ENCODE peak calls at places on chromosomes 11 and 22, in eight cellular contexts. I, D, W, C, H, X, S and K are unnamed samples.

GRCh38 chr11:28757725-28758515 is 649.7 kb downstream of the METTL15 start:
- DNase-seq in I (no peak), D (no peak), W (no peak), C (no peak), H (no peak), X (no peak), S (peak; percentile 95), K (no peak)

GRCh38 chr22:39967103-39967829 is 7.1 kb downstream of the TMA7B start:
- DNase-seq in I (no peak), D (no peak), W (no peak), C (no peak), H (no peak), X (no peak), S (peak; percentile 33), K (no peak)

GRCh38 chr11:27401280-27401679 is 38.3 kb upstream of the CCDC34 start:
- DNase-seq in I (no peak), D (no peak), W (no peak), C (no peak), H (no peak), X (no peak), S (peak; percentile 66), K (no peak)

GRCh38 chr22:31230871-31231621 is 18.9 kb downstream of the LIMK2 start:
- DNase-seq in I (no peak), D (peak; percentile 57), W (peak; percentile 43), C (peak; percentile 46), H (peak; percentile 68), X (no peak), S (peak; percentile 42), K (peak; percentile 68)

GRCh38 chr22:36221799-36222751 is 17.3 kb downstream of the APOL2 start:
- DNase-seq in I (no peak), D (peak; percentile 51), W (peak; percentile 54), C (no peak), H (peak; percentile 68), X (no peak), S (peak; percentile 46), K (peak; percentile 50)

GRCh38 chr11:1117970-1118369 is 39.8 kb upstream of the MUC5AC start:
- DNase-seq in I (peak; percentile 38), D (no peak), W (no peak), C (no peak), H (no peak), X (no peak), S (no peak), K (no peak)

GRCh38 chr22:46352276-46352675 is 16.8 kb downstream of the TRMU start:
- DNase-seq in I (no peak), D (no peak), W (no peak), C (no peak), H (no peak), X (no peak), S (no peak), K (no peak)

GRCh38 chr11:68313574-68314202 is 1.3 kb downstream of the LRP5 start:
- DNase-seq in I (no peak), D (no peak), W (no peak), C (no peak), H (no peak), X (no peak), S (peak; percentile 33), K (no peak)

GRCh38 chr22:22883090-22883727 is 4.4 kb upstream of the IGLL5 start:
- DNase-seq in I (no peak), D (no peak), W (no peak), C (no peak), H (no peak), X (no peak), S (no peak), K (no peak)

GRCh38 chr11:18594999-18595749 is 4.4 kb upstream of the MISFA start:
- DNase-seq in I (no peak), D (no peak), W (no peak), C (no peak), H (no peak), X (no peak), S (peak; percentile 12), K (no peak)

GRCh38 chr11:72724851-72725730 is 27.1 kb downstream of the ARAP1 start:
- DNase-seq in I (no peak), D (peak; percentile 78), W (peak; percentile 83), C (peak; percentile 68), H (peak; percentile 81), X (no peak), S (peak; percentile 95), K (peak; percentile 77)

GRCh38 chr22:47088480-47089145 is 326.2 kb downstream of the TBC1D22A start:
- DNase-seq in I (no peak), D (no peak), W (no peak), C (no peak), H (no peak), X (no peak), S (no peak), K (no peak)

GRCh38 chr11:2902784-2903671 is 17.5 kb upstream of the CDKN1C start:
- DNase-seq in I (peak; percentile 89), D (no peak), W (no peak), C (no peak), H (peak; percentile 66), X (no peak), S (no peak), K (no peak)
- H3K4me1 ChIP-seq in I (peaks cover 16% of the 10 kb centered on the region), D (peaks cover 49% of the 10 kb centered on the region), W (no peaks in the 10 kb centered on the region), C (no peaks in the 10 kb centered on the region), H (peaks cover 55% of the 10 kb centered on the region), X (peaks cover 52% of the 10 kb centered on the region), S (peaks cover 45% of the 10 kb centered on the region), K (peaks cover 14% of the 10 kb centered on the region)

GRCh38 chr22:48517039-48518030 is 1310.3 kb downstream of the BRD1 start:
- DNase-seq in I (no peak), D (no peak), W (no peak), C (no peak), H (no peak), X (no peak), S (no peak), K (no peak)
- TF ChIP-seq CTCF in I (peak; percentile 7), D (no peak), W (no peak), C (no peak), H (no peak), X (no peak), S (no peak), K (no peak)

GRCh38 chr11:128488471-128488870 is 98.9 kb downstream of the ETS1 start:
- DNase-seq in I (no peak), D (no peak), W (no peak), C (no peak), H (no peak), X (no peak), S (peak; percentile 38), K (no peak)
- H3K36me3 ChIP-seq in I (no peaks in the 10 kb centered on the region), D (peaks cover 47% of the 10 kb centered on the region), W (no peaks in the 10 kb centered on the region), C (peaks cover 56% of the 10 kb centered on the region), H (peaks cover 69% of the 10 kb centered on the region), X (no peaks in the 10 kb centered on the region), S (peaks cover 70% of the 10 kb centered on the region), K (peaks cover 18% of the 10 kb centered on the region)

DNA sequence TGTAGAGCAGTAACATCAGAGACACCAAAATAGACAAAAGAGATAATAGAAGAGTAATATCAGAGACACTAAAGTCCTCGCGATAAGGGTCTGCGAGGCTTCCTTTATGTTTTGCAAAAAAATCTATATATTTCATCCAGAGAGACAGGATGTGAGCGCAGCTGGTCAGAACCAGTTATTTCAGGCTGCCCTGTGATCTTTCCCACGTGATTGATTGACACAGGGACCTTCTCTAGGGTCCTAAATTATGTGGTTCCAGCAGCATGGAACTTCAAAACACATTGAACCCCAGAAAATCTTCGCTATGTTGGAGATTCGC is 118.0 kb downstream of the KCNQ1 start:
- DNase-seq in I (no peak), D (no peak), W (no peak), C (no peak), H (no peak), X (no peak), S (no peak), K (no peak)
- H3K4me1 ChIP-seq in I (no peaks in the 10 kb centered on the region), D (peaks cover 6% of the 10 kb centered on the region), W (no peaks in the 10 kb centered on the region), C (peaks cover 9% of the 10 kb centered on the region), H (peaks cover 18% of the 10 kb centered on the region), X (no peaks in the 10 kb centered on the region), S (no peaks in the 10 kb centered on the region), K (peaks cover 17% of the 10 kb centered on the region)

GRCh38 chr22:18997925-18998315 is 61.8 kb upstream of the PRODH start:
- DNase-seq in I (no peak), D (no peak), W (no peak), C (no peak), H (no peak), X (no peak), S (no peak), K (peak; percentile 80)

GRCh38 chr22:18999416-18999815 is 63.3 kb upstream of the PRODH start:
- DNase-seq in I (no peak), D (no peak), W (no peak), C (no peak), H (no peak), X (no peak), S (no peak), K (no peak)

GRCh38 chr22:18997306-18997924 is 61.3 kb upstream of the PRODH start:
- DNase-seq in I (no peak), D (no peak), W (no peak), C (no peak), H (no peak), X (no peak), S (no peak), K (no peak)

GRCh38 chr22:19001204-19001603 is 65.1 kb upstream of the PRODH start:
- DNase-seq in I (no peak), D (no peak), W (no peak), C (no peak), H (no peak), X (no peak), S (no peak), K (no peak)

DNA sequence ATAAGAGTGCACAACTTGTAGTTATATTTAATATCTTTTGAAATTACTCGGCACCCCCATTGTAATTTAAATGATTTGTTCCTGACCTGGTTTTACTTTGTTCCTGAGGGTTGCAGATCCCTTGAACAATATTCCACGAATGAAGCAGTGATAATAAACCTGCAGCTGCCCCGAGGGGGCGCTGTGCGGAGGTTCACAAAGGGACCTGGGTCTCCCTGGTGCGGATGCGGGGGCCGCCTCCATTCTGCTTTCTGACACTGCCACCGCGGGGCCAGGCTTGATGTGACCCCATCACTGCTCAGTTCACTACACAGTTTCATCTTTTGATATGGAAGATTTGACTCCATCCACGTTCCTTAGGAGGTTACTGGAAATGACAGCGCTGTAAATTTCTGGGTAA is 62.9 kb upstream of the PRODH start:
- DNase-seq in I (no peak), D (no peak), W (no peak), C (no peak), H (no peak), X (no peak), S (no peak), K (no peak)
- TF ChIP-seq CTCF in I (no peak), D (no peak), W (peak; percentile 41), C (no peak), H (no peak), X (no peak), S (peak; percentile 48), K (no peak)

DNA sequence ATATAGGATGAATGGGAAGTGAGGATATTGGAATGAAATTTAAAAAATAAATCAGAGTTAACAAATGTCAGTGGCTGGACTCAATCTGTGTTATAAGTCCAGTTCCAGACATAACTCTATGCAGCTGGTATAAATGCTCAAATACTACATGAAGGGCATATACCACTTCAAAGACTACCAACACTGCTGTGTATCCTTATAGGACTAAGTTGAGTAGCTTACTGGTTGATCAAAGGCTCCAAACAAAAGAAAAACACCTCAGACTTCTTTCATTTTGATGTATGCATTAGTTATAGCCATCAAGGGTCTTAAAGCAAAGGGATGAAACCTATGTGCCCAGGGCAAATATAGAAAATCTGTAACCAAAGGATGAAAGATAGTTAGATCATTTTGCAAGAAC is 86.2 kb downstream of the PAK1 start:
- DNase-seq in I (no peak), D (no peak), W (no peak), C (no peak), H (no peak), X (no peak), S (no peak), K (no peak)
- H3K36me3 ChIP-seq in I (peaks cover 2% of the 10 kb centered on the region), D (no peaks in the 10 kb centered on the region), W (no peaks in the 10 kb centered on the region), C (no peaks in the 10 kb centered on the region), H (peaks cover 19% of the 10 kb centered on the region), X (no peaks in the 10 kb centered on the region), S (no peaks in the 10 kb centered on the region), K (no peaks in the 10 kb centered on the region)

GRCh38 chr11:2886191-2886894 is 768 bp upstream of the CDKN1C start:
- DNase-seq in I (no peak), D (peak; percentile 40), W (peak; percentile 45), C (peak; percentile 52), H (no peak), X (no peak), S (no peak), K (peak; percentile 54)
- H3K4me1 ChIP-seq in I (peaks cover under 1% of the 10 kb centered on the region), D (peaks cover 53% of the 10 kb centered on the region), W (no peaks in the 10 kb centered on the region), C (peaks cover 16% of the 10 kb centered on the region), H (peaks cover 72% of the 10 kb centered on the region), X (peaks cover 20% of the 10 kb centered on the region), S (peaks cover 18% of the 10 kb centered on the region), K (peaks cover 16% of the 10 kb centered on the region)